ENCODE peak calls at places on chromosome 7, in eight cellular contexts. One of them, this sample, is unnamed.

GRCh38 chr7:1305873-1306272 is 73.2 kb downstream of the UNCX start:
- DNase-seq in ELR: no peak
- DNase-seq in H54: no peak
- DNase-seq in mucosa of gallbladder: no peak
- DNase-seq in LoVo: no peak
- DNase-seq in amygdala: no peak
- DNase-seq in substantia nigra: no peak
- DNase-seq in A172: no peak
- DNase-seq in this sample: no peak

GRCh38 chr7:831596-832291 is 532 bp upstream of the SUN1 start:
- DNase-seq in mucosa of gallbladder: no peak
- DNase-seq in H54: peak
- DNase-seq in substantia nigra: no peak
- DNase-seq in A172: peak
- DNase-seq in ELR: peak
- DNase-seq in LoVo: peak
- DNase-seq in amygdala: no peak
- DNase-seq in this sample: peak

GRCh38 chr7:138934861-138935260 is 46.3 kb downstream of the KIAA1549 start:
- DNase-seq in A172: peak
- DNase-seq in amygdala: no peak
- DNase-seq in mucosa of gallbladder: no peak
- DNase-seq in ELR: peak
- DNase-seq in LoVo: peak
- DNase-seq in substantia nigra: no peak
- DNase-seq in H54: no peak
- DNase-seq in this sample: peak

GRCh38 chr7:50276446-50276845 is 28.1 kb upstream of the IKZF1 start:
- DNase-seq in substantia nigra: no peak
- DNase-seq in amygdala: no peak
- DNase-seq in A172: no peak
- DNase-seq in mucosa of gallbladder: no peak
- DNase-seq in H54: no peak
- DNase-seq in ELR: no peak
- DNase-seq in LoVo: no peak
- DNase-seq in this sample: no peak

GRCh38 chr7:94245500-94245899 is 149.2 kb upstream of the COL1A2 start:
- DNase-seq in LoVo: no peak
- DNase-seq in substantia nigra: no peak
- DNase-seq in mucosa of gallbladder: no peak
- DNase-seq in H54: no peak
- DNase-seq in amygdala: no peak
- DNase-seq in A172: no peak
- DNase-seq in ELR: no peak
- DNase-seq in this sample: no peak

GRCh38 chr7:114153700-114154099 is 234.9 kb upstream of the PPP1R3A start:
- DNase-seq in mucosa of gallbladder: no peak
- DNase-seq in substantia nigra: no peak
- DNase-seq in A172: no peak
- DNase-seq in LoVo: no peak
- DNase-seq in amygdala: no peak
- DNase-seq in H54: no peak
- DNase-seq in ELR: no peak
- DNase-seq in this sample: no peak

GRCh38 chr7:135232720-135233119 is 918 bp upstream of the STRA8 start:
- DNase-seq in A172: no peak
- DNase-seq in LoVo: no peak
- DNase-seq in amygdala: no peak
- DNase-seq in ELR: peak
- DNase-seq in H54: no peak
- DNase-seq in substantia nigra: no peak
- DNase-seq in mucosa of gallbladder: no peak
- DNase-seq in this sample: no peak

GRCh38 chr7:116271980-116272886 is 61.9 kb downstream of the TES start:
- DNase-seq in mucosa of gallbladder: peak
- DNase-seq in substantia nigra: no peak
- DNase-seq in A172: peak
- DNase-seq in LoVo: peak
- DNase-seq in amygdala: no peak
- DNase-seq in H54: peak
- DNase-seq in ELR: peak
- DNase-seq in this sample: peak

GRCh38 chr7:106659963-106660861 is 746 bp downstream of the CCDC71L start:
- DNase-seq in LoVo: peak
- DNase-seq in ELR: peak
- DNase-seq in A172: peak
- DNase-seq in substantia nigra: peak
- DNase-seq in mucosa of gallbladder: peak
- DNase-seq in amygdala: peak
- DNase-seq in H54: peak
- DNase-seq in this sample: peak

GRCh38 chr7:130966246-130967009 is 232.4 kb upstream of the KLF14 start:
- DNase-seq in LoVo: no peak
- DNase-seq in mucosa of gallbladder: no peak
- DNase-seq in H54: no peak
- DNase-seq in amygdala: no peak
- DNase-seq in ELR: peak
- DNase-seq in A172: no peak
- DNase-seq in substantia nigra: no peak
- DNase-seq in this sample: no peak

GRCh38 chr7:19001854-19002253 is 115.6 kb downstream of the TWIST1 start:
- DNase-seq in A172: no peak
- DNase-seq in ELR: no peak
- DNase-seq in LoVo: no peak
- DNase-seq in amygdala: no peak
- DNase-seq in substantia nigra: no peak
- DNase-seq in H54: no peak
- DNase-seq in mucosa of gallbladder: no peak
- DNase-seq in this sample: no peak

GRCh38 chr7:2272031-2272430 is 30.0 kb downstream of the NUDT1 start:
- DNase-seq in amygdala: no peak
- DNase-seq in H54: no peak
- DNase-seq in mucosa of gallbladder: no peak
- DNase-seq in substantia nigra: no peak
- DNase-seq in ELR: no peak
- DNase-seq in LoVo: no peak
- DNase-seq in A172: no peak
- DNase-seq in this sample: no peak

GRCh38 chr7:40638872-40639271 is 504.1 kb downstream of the SUGCT start:
- DNase-seq in A172: no peak
- DNase-seq in mucosa of gallbladder: no peak
- DNase-seq in LoVo: no peak
- DNase-seq in ELR: no peak
- DNase-seq in amygdala: no peak
- DNase-seq in H54: no peak
- DNase-seq in substantia nigra: no peak
- DNase-seq in this sample: no peak

GRCh38 chr7:121530251-121531174 is 134.4 kb upstream of the FAM3C start:
- DNase-seq in mucosa of gallbladder: no peak
- DNase-seq in amygdala: no peak
- DNase-seq in A172: peak
- DNase-seq in LoVo: peak
- DNase-seq in substantia nigra: no peak
- DNase-seq in H54: peak
- DNase-seq in ELR: peak
- DNase-seq in this sample: peak

GRCh38 chr7:44144426-44144967 is 3.4 kb upstream of the MYL7 start:
- DNase-seq in LoVo: no peak
- DNase-seq in H54: no peak
- DNase-seq in A172: no peak
- DNase-seq in substantia nigra: no peak
- DNase-seq in amygdala: no peak
- DNase-seq in ELR: no peak
- DNase-seq in mucosa of gallbladder: no peak
- DNase-seq in this sample: no peak

GRCh38 chr7:112898432-112899290 is 108.5 kb upstream of the TMEM168 start:
- DNase-seq in amygdala: no peak
- DNase-seq in mucosa of gallbladder: peak
- DNase-seq in ELR: peak
- DNase-seq in A172: peak
- DNase-seq in LoVo: peak
- DNase-seq in H54: peak
- DNase-seq in substantia nigra: no peak
- DNase-seq in this sample: peak

GRCh38 chr7:82605247-82605864 is 161.8 kb upstream of the CACNA2D1 start:
- DNase-seq in amygdala: no peak
- DNase-seq in ELR: peak
- DNase-seq in substantia nigra: no peak
- DNase-seq in LoVo: peak
- DNase-seq in H54: no peak
- DNase-seq in A172: peak
- DNase-seq in mucosa of gallbladder: peak
- DNase-seq in this sample: peak

GRCh38 chr7:50834679-50835078 is 52.0 kb upstream of the GRB10 start:
- DNase-seq in LoVo: no peak
- DNase-seq in substantia nigra: no peak
- DNase-seq in ELR: no peak
- DNase-seq in A172: no peak
- DNase-seq in mucosa of gallbladder: no peak
- DNase-seq in H54: no peak
- DNase-seq in amygdala: no peak
- DNase-seq in this sample: no peak

GRCh38 chr7:69414555-69414954 is 183.7 kb upstream of the AUTS2 start:
- DNase-seq in amygdala: no peak
- DNase-seq in H54: no peak
- DNase-seq in substantia nigra: no peak
- DNase-seq in LoVo: no peak
- DNase-seq in ELR: no peak
- DNase-seq in A172: no peak
- DNase-seq in mucosa of gallbladder: no peak
- DNase-seq in this sample: no peak

GRCh38 chr7:95886501-95887090 is 114.2 kb downstream of the DYNC1I1 start:
- DNase-seq in mucosa of gallbladder: no peak
- DNase-seq in LoVo: no peak
- DNase-seq in H54: no peak
- DNase-seq in substantia nigra: no peak
- DNase-seq in A172: peak
- DNase-seq in amygdala: no peak
- DNase-seq in ELR: peak
- DNase-seq in this sample: no peak

GRCh38 chr7:104894313-104894712 is 119.7 kb upstream of the KMT2E start:
- DNase-seq in mucosa of gallbladder: no peak
- DNase-seq in H54: no peak
- DNase-seq in A172: no peak
- DNase-seq in ELR: no peak
- DNase-seq in amygdala: no peak
- DNase-seq in substantia nigra: no peak
- DNase-seq in LoVo: no peak
- DNase-seq in this sample: no peak

GRCh38 chr7:92856436-92856835 is 20.1 kb upstream of the CDK6 start:
- DNase-seq in H54: no peak
- DNase-seq in LoVo: no peak
- DNase-seq in A172: no peak
- DNase-seq in amygdala: no peak
- DNase-seq in mucosa of gallbladder: no peak
- DNase-seq in ELR: no peak
- DNase-seq in substantia nigra: no peak
- DNase-seq in this sample: no peak

GRCh38 chr7:20136647-20137046 is 80.5 kb downstream of the MACC1 start:
- DNase-seq in H54: no peak
- DNase-seq in substantia nigra: no peak
- DNase-seq in A172: no peak
- DNase-seq in ELR: no peak
- DNase-seq in LoVo: no peak
- DNase-seq in mucosa of gallbladder: no peak
- DNase-seq in amygdala: no peak
- DNase-seq in this sample: no peak

GRCh38 chr7:25636168-25636567 is 407.9 kb upstream of the NPVF start:
- DNase-seq in mucosa of gallbladder: no peak
- DNase-seq in substantia nigra: no peak
- DNase-seq in amygdala: no peak
- DNase-seq in H54: no peak
- DNase-seq in ELR: no peak
- DNase-seq in LoVo: no peak
- DNase-seq in A172: no peak
- DNase-seq in this sample: no peak

GRCh38 chr7:116464375-116464774 is 35.2 kb upstream of the CAV2 start:
- DNase-seq in H54: no peak
- DNase-seq in amygdala: no peak
- DNase-seq in mucosa of gallbladder: no peak
- DNase-seq in substantia nigra: no peak
- DNase-seq in A172: no peak
- DNase-seq in ELR: peak
- DNase-seq in LoVo: no peak
- DNase-seq in this sample: no peak

GRCh38 chr7:50382455-50382854 is 67.7 kb downstream of the FIGNL1 start:
- DNase-seq in substantia nigra: no peak
- DNase-seq in LoVo: no peak
- DNase-seq in ELR: no peak
- DNase-seq in A172: no peak
- DNase-seq in amygdala: no peak
- DNase-seq in H54: no peak
- DNase-seq in mucosa of gallbladder: no peak
- DNase-seq in this sample: no peak

GRCh38 chr7:129612112-129613015 is 844 bp downstream of the NRF1 start:
- DNase-seq in A172: no peak
- DNase-seq in H54: no peak
- DNase-seq in ELR: peak
- DNase-seq in mucosa of gallbladder: peak
- DNase-seq in LoVo: peak
- DNase-seq in amygdala: peak
- DNase-seq in substantia nigra: peak
- DNase-seq in this sample: peak

GRCh38 chr7:932651-932975 is 21.9 kb downstream of the ADAP1 start:
- DNase-seq in LoVo: no peak
- DNase-seq in mucosa of gallbladder: no peak
- DNase-seq in ELR: no peak
- DNase-seq in H54: no peak
- DNase-seq in amygdala: no peak
- DNase-seq in A172: no peak
- DNase-seq in substantia nigra: no peak
- DNase-seq in this sample: no peak

GRCh38 chr7:105837765-105838241 is 38.6 kb downstream of the ATXN7L1 start:
- DNase-seq in ELR: no peak
- DNase-seq in A172: no peak
- DNase-seq in H54: no peak
- DNase-seq in mucosa of gallbladder: no peak
- DNase-seq in LoVo: no peak
- DNase-seq in amygdala: no peak
- DNase-seq in substantia nigra: peak
- DNase-seq in this sample: no peak

GRCh38 chr7:43135129-43135528 is 22.7 kb downstream of the HECW1 start:
- DNase-seq in A172: peak
- DNase-seq in ELR: no peak
- DNase-seq in mucosa of gallbladder: no peak
- DNase-seq in H54: no peak
- DNase-seq in amygdala: no peak
- DNase-seq in LoVo: peak
- DNase-seq in substantia nigra: no peak
- DNase-seq in this sample: no peak

GRCh38 chr7:6278749-6279310 is 6.4 kb upstream of the CYTH3 start:
- DNase-seq in mucosa of gallbladder: no peak
- DNase-seq in H54: no peak
- DNase-seq in LoVo: no peak
- DNase-seq in A172: no peak
- DNase-seq in substantia nigra: no peak
- DNase-seq in amygdala: no peak
- DNase-seq in ELR: no peak
- DNase-seq in this sample: no peak

GRCh38 chr7:46633816-46634215 is 712.7 kb upstream of the IGFBP3 start:
- DNase-seq in ELR: no peak
- DNase-seq in LoVo: no peak
- DNase-seq in substantia nigra: no peak
- DNase-seq in mucosa of gallbladder: no peak
- DNase-seq in amygdala: no peak
- DNase-seq in H54: no peak
- DNase-seq in A172: no peak
- DNase-seq in this sample: no peak

GRCh38 chr7:4051696-4052095 is 630.4 kb upstream of the FOXK1 start:
- DNase-seq in LoVo: no peak
- DNase-seq in ELR: no peak
- DNase-seq in H54: no peak
- DNase-seq in substantia nigra: no peak
- DNase-seq in mucosa of gallbladder: no peak
- DNase-seq in A172: no peak
- DNase-seq in amygdala: no peak
- DNase-seq in this sample: no peak

GRCh38 chr7:744854-745430 is 17.9 kb upstream of the PRKAR1B start:
- DNase-seq in ELR: no peak
- DNase-seq in mucosa of gallbladder: no peak
- DNase-seq in A172: no peak
- DNase-seq in LoVo: no peak
- DNase-seq in amygdala: no peak
- DNase-seq in substantia nigra: no peak
- DNase-seq in H54: no peak
- DNase-seq in this sample: no peak